ENCODE peak calls at places on chromosomes 4 and X, in eight cellular contexts. One of them, this sample, is unnamed.

GRCh38 chrX:116436358-116436816 is at the start of gene SLC6A14:
- DNase-seq in Peyer's patch: peak
- DNase-seq in hepatocyte: peak
- DNase-seq in AG10803: no peak
- DNase-seq in transverse colon: peak
- DNase-seq in tibial artery: no peak
- DNase-seq in brain microvascular endothelial cell: no peak
- DNase-seq in A673: no peak
- DNase-seq in this sample: no peak

GRCh38 chrX:22800360-22800759 is 199.4 kb upstream of the DDX53 start:
- DNase-seq in Peyer's patch: no peak
- DNase-seq in hepatocyte: peak
- DNase-seq in AG10803: peak
- DNase-seq in transverse colon: no peak
- DNase-seq in tibial artery: peak
- DNase-seq in brain microvascular endothelial cell: peak
- DNase-seq in A673: peak
- DNase-seq in this sample: no peak

GRCh38 chr4:80235451-80235850 is 31.0 kb upstream of the FGF5 start:
- DNase-seq in Peyer's patch: no peak
- DNase-seq in hepatocyte: no peak
- DNase-seq in AG10803: peak
- DNase-seq in transverse colon: no peak
- DNase-seq in tibial artery: no peak
- DNase-seq in brain microvascular endothelial cell: no peak
- DNase-seq in A673: no peak
- DNase-seq in this sample: no peak

GRCh38 chr4:22653752-22654151 is 39.0 kb upstream of the GBA3 start:
- DNase-seq in Peyer's patch: no peak
- DNase-seq in hepatocyte: no peak
- DNase-seq in AG10803: no peak
- DNase-seq in transverse colon: no peak
- DNase-seq in tibial artery: no peak
- DNase-seq in brain microvascular endothelial cell: no peak
- DNase-seq in A673: no peak
- DNase-seq in this sample: no peak

GRCh38 chrX:130878350-130879341 is 24.4 kb downstream of the ENOX2 start:
- DNase-seq in Peyer's patch: no peak
- DNase-seq in hepatocyte: no peak
- DNase-seq in AG10803: peak
- DNase-seq in transverse colon: peak
- DNase-seq in tibial artery: peak
- DNase-seq in brain microvascular endothelial cell: peak
- DNase-seq in A673: no peak
- DNase-seq in this sample: no peak

GRCh38 chr4:152168960-152169616 is 366.8 kb downstream of the FBXW7 start:
- DNase-seq in Peyer's patch: no peak
- DNase-seq in hepatocyte: no peak
- DNase-seq in AG10803: no peak
- DNase-seq in transverse colon: no peak
- DNase-seq in tibial artery: no peak
- DNase-seq in brain microvascular endothelial cell: no peak
- DNase-seq in A673: no peak
- DNase-seq in this sample: no peak

GRCh38 chrX:133042260-133042659 is 54.6 kb downstream of the USP26 start:
- DNase-seq in Peyer's patch: no peak
- DNase-seq in hepatocyte: no peak
- DNase-seq in AG10803: no peak
- DNase-seq in transverse colon: no peak
- DNase-seq in tibial artery: no peak
- DNase-seq in brain microvascular endothelial cell: no peak
- DNase-seq in A673: no peak
- DNase-seq in this sample: no peak

GRCh38 chr4:88352062-88352461 is 26.6 kb upstream of the HERC6 start:
- DNase-seq in Peyer's patch: no peak
- DNase-seq in hepatocyte: no peak
- DNase-seq in AG10803: peak
- DNase-seq in transverse colon: no peak
- DNase-seq in tibial artery: no peak
- DNase-seq in brain microvascular endothelial cell: peak
- DNase-seq in A673: peak
- DNase-seq in this sample: no peak

GRCh38 chrX:46589977-46590723 is 16.6 kb downstream of the CHST7 start:
- DNase-seq in Peyer's patch: no peak
- DNase-seq in hepatocyte: no peak
- DNase-seq in AG10803: peak
- DNase-seq in transverse colon: no peak
- DNase-seq in tibial artery: no peak
- DNase-seq in brain microvascular endothelial cell: no peak
- DNase-seq in A673: peak
- DNase-seq in this sample: no peak

GRCh38 chr4:66294626-66295025 is 624.3 kb upstream of the EPHA5 start:
- DNase-seq in Peyer's patch: no peak
- DNase-seq in hepatocyte: no peak
- DNase-seq in AG10803: no peak
- DNase-seq in transverse colon: no peak
- DNase-seq in tibial artery: no peak
- DNase-seq in brain microvascular endothelial cell: peak
- DNase-seq in A673: no peak
- DNase-seq in this sample: no peak

GRCh38 chr4:36316544-36317082 is 35.2 kb downstream of the DTHD1 start:
- DNase-seq in Peyer's patch: no peak
- DNase-seq in hepatocyte: no peak
- DNase-seq in AG10803: no peak
- DNase-seq in transverse colon: no peak
- DNase-seq in tibial artery: no peak
- DNase-seq in brain microvascular endothelial cell: no peak
- DNase-seq in A673: no peak
- DNase-seq in this sample: no peak

GRCh38 chrX:7586126-7586525 is 256.8 kb upstream of the VCX start:
- DNase-seq in Peyer's patch: no peak
- DNase-seq in hepatocyte: peak
- DNase-seq in AG10803: peak
- DNase-seq in transverse colon: no peak
- DNase-seq in tibial artery: no peak
- DNase-seq in brain microvascular endothelial cell: peak
- DNase-seq in A673: peak
- DNase-seq in this sample: no peak

GRCh38 chrX:54446084-54446483 is 5.9 kb downstream of the TSR2 start:
- DNase-seq in Peyer's patch: no peak
- DNase-seq in hepatocyte: no peak
- DNase-seq in AG10803: no peak
- DNase-seq in transverse colon: no peak
- DNase-seq in tibial artery: no peak
- DNase-seq in brain microvascular endothelial cell: no peak
- DNase-seq in A673: no peak
- DNase-seq in this sample: no peak

GRCh38 chrX:54444752-54445151 is 4.5 kb downstream of the TSR2 start:
- DNase-seq in Peyer's patch: no peak
- DNase-seq in hepatocyte: no peak
- DNase-seq in AG10803: no peak
- DNase-seq in transverse colon: no peak
- DNase-seq in tibial artery: no peak
- DNase-seq in brain microvascular endothelial cell: no peak
- DNase-seq in A673: no peak
- DNase-seq in this sample: no peak

GRCh38 chrX:54447461-54447860 is 7.3 kb downstream of the TSR2 start:
- DNase-seq in Peyer's patch: no peak
- DNase-seq in hepatocyte: peak
- DNase-seq in AG10803: peak
- DNase-seq in transverse colon: no peak
- DNase-seq in tibial artery: no peak
- DNase-seq in brain microvascular endothelial cell: no peak
- DNase-seq in A673: peak
- DNase-seq in this sample: no peak

GRCh38 chrX:54439967-54440871 is at the start of gene TSR2:
- DNase-seq in Peyer's patch: peak
- DNase-seq in hepatocyte: peak
- DNase-seq in AG10803: peak
- DNase-seq in transverse colon: peak
- DNase-seq in tibial artery: peak
- DNase-seq in brain microvascular endothelial cell: peak
- DNase-seq in A673: peak
- DNase-seq in this sample: peak

DNA sequence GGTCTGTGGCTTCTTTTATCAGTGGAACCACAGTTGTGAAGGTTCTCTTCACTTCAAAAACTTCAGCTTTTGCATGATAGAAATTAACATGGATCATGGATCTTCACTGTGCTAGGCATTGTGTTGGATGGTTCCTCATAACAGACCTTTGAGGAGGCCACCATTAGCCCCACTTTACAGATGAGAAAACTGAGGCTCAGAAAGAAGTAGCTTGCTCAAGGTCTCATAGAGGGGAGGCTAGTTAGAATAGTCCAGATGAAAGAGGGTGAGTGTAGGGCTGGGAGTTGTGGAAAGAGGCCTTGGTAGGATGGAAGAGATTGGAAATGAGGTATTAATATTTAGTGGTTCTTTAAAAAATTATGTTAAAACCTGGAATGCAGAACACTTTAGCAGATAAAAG is 2.6 kb downstream of the TSR2 start:
- DNase-seq in Peyer's patch: no peak
- DNase-seq in hepatocyte: no peak
- DNase-seq in AG10803: no peak
- DNase-seq in transverse colon: no peak
- DNase-seq in tibial artery: no peak
- DNase-seq in brain microvascular endothelial cell: no peak
- DNase-seq in A673: no peak
- DNase-seq in this sample: no peak
- TF ChIP-seq CTCF in Peyer's patch: no peak
- TF ChIP-seq CTCF in hepatocyte: no peak
- TF ChIP-seq CTCF in AG10803: no peak
- TF ChIP-seq CTCF in transverse colon: no peak
- TF ChIP-seq CTCF in tibial artery: no peak
- TF ChIP-seq CTCF in brain microvascular endothelial cell: no peak
- TF ChIP-seq CTCF in A673: no peak
- TF ChIP-seq CTCF in this sample: no peak

DNA sequence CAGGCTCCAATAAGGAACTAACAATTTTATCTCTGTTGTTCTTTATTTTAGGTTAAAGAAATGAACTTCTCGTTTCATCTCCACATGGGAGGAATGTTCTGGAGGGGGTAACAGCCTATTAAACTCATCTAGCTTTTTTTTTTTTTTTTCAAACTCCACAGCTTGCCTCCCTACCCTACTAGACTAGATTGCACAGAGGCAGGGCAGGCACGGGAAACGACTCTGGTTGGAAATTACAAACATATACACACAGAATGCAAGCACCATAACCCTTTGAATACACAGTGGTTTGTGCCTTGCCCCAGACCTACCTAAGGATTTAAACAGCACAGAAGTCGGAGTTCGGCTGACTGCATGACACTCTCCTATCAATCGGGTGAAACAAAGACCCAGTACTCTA is 2.7 kb downstream of the MECP2 start:
- DNase-seq in Peyer's patch: no peak
- DNase-seq in hepatocyte: no peak
- DNase-seq in AG10803: no peak
- DNase-seq in transverse colon: no peak
- DNase-seq in tibial artery: no peak
- DNase-seq in brain microvascular endothelial cell: no peak
- DNase-seq in A673: no peak
- DNase-seq in this sample: no peak
- H3K4me3 ChIP-seq in Peyer's patch: no peak
- H3K4me3 ChIP-seq in hepatocyte: no peak
- H3K4me3 ChIP-seq in AG10803: no peak
- H3K4me3 ChIP-seq in transverse colon: no peak
- H3K4me3 ChIP-seq in tibial artery: no peak
- H3K4me3 ChIP-seq in brain microvascular endothelial cell: no peak
- H3K4me3 ChIP-seq in A673: no peak
- H3K4me3 ChIP-seq in this sample: no peak

GRCh38 chr4:143207555-143207954 is 22.8 kb downstream of the USP38 start:
- DNase-seq in Peyer's patch: no peak
- DNase-seq in hepatocyte: peak
- DNase-seq in AG10803: peak
- DNase-seq in transverse colon: no peak
- DNase-seq in tibial artery: no peak
- DNase-seq in brain microvascular endothelial cell: peak
- DNase-seq in A673: peak
- DNase-seq in this sample: no peak
- TF ChIP-seq CTCF in Peyer's patch: peak
- TF ChIP-seq CTCF in hepatocyte: peak
- TF ChIP-seq CTCF in AG10803: peak
- TF ChIP-seq CTCF in transverse colon: peak
- TF ChIP-seq CTCF in tibial artery: peak
- TF ChIP-seq CTCF in brain microvascular endothelial cell: peak
- TF ChIP-seq CTCF in A673: peak
- TF ChIP-seq CTCF in this sample: peak

GRCh38 chrX:103440621-103441020 is 64.3 kb downstream of the BEX3 start:
- DNase-seq in Peyer's patch: no peak
- DNase-seq in hepatocyte: no peak
- DNase-seq in AG10803: no peak
- DNase-seq in transverse colon: no peak
- DNase-seq in tibial artery: no peak
- DNase-seq in brain microvascular endothelial cell: no peak
- DNase-seq in A673: no peak
- DNase-seq in this sample: no peak
- H3K4me3 ChIP-seq in Peyer's patch: no peak
- H3K4me3 ChIP-seq in hepatocyte: no peak
- H3K4me3 ChIP-seq in AG10803: no peak
- H3K4me3 ChIP-seq in transverse colon: no peak
- H3K4me3 ChIP-seq in tibial artery: no peak
- H3K4me3 ChIP-seq in brain microvascular endothelial cell: no peak
- H3K4me3 ChIP-seq in A673: no peak
- H3K4me3 ChIP-seq in this sample: no peak

GRCh38 chr4:120071192-120071795 is 4.6 kb upstream of the MAD2L1 start:
- DNase-seq in Peyer's patch: peak
- DNase-seq in hepatocyte: peak
- DNase-seq in AG10803: peak
- DNase-seq in transverse colon: peak
- DNase-seq in tibial artery: no peak
- DNase-seq in brain microvascular endothelial cell: peak
- DNase-seq in A673: peak
- DNase-seq in this sample: peak
- TF ChIP-seq CTCF in Peyer's patch: peak
- TF ChIP-seq CTCF in hepatocyte: peak
- TF ChIP-seq CTCF in AG10803: peak
- TF ChIP-seq CTCF in transverse colon: peak
- TF ChIP-seq CTCF in tibial artery: peak
- TF ChIP-seq CTCF in brain microvascular endothelial cell: peak
- TF ChIP-seq CTCF in A673: peak
- TF ChIP-seq CTCF in this sample: peak

This sample was measured in GM12864.